ENCODE peak calls at places on chromosome 14, in five cellular contexts. One of them, this sample, is unnamed.

GRCh38 chr14:33894339-33894738 is 56.5 kb downstream of the EGLN3 start:
- DNase-seq in OCI-M1: no peak
- DNase-seq in AML-193: no peak
- DNase-seq in fibroblast of the conjunctiva: no peak
- DNase-seq in stimulated activated CD4-positive, alpha-beta T cell treated with anti-CD3 and anti-CD28 coated beads, Interleukin-2, amount 100 ng/mL, for 48 hours: no peak
- DNase-seq in this sample: no peak

GRCh38 chr14:103524002-103524785 is 1.6 kb upstream of the CKB start:
- DNase-seq in fibroblast of the conjunctiva: no peak
- DNase-seq in stimulated activated CD4-positive, alpha-beta T cell treated with anti-CD3 and anti-CD28 coated beads, Interleukin-2, amount 100 ng/mL, for 48 hours: no peak
- DNase-seq in OCI-M1: no peak
- DNase-seq in AML-193: no peak
- DNase-seq in this sample: no peak

GRCh38 chr14:52354257-52354656 is 40.1 kb downstream of the PTGER2 start:
- DNase-seq in fibroblast of the conjunctiva: no peak
- DNase-seq in stimulated activated CD4-positive, alpha-beta T cell treated with anti-CD3 and anti-CD28 coated beads, Interleukin-2, amount 100 ng/mL, for 48 hours: no peak
- DNase-seq in AML-193: no peak
- DNase-seq in OCI-M1: no peak
- DNase-seq in this sample: no peak

GRCh38 chr14:76820700-76821099 is 5.5 kb upstream of the LRRC74A start:
- DNase-seq in AML-193: no peak
- DNase-seq in fibroblast of the conjunctiva: no peak
- DNase-seq in OCI-M1: no peak
- DNase-seq in stimulated activated CD4-positive, alpha-beta T cell treated with anti-CD3 and anti-CD28 coated beads, Interleukin-2, amount 100 ng/mL, for 48 hours: no peak
- DNase-seq in this sample: no peak

GRCh38 chr14:94679106-94679819 is 67.1 kb downstream of the SERPINA3 start:
- DNase-seq in AML-193: no peak
- DNase-seq in stimulated activated CD4-positive, alpha-beta T cell treated with anti-CD3 and anti-CD28 coated beads, Interleukin-2, amount 100 ng/mL, for 48 hours: no peak
- DNase-seq in fibroblast of the conjunctiva: no peak
- DNase-seq in OCI-M1: no peak
- DNase-seq in this sample: no peak

GRCh38 chr14:53663709-53664108 is 292.9 kb downstream of the BMP4 start:
- DNase-seq in fibroblast of the conjunctiva: no peak
- DNase-seq in AML-193: no peak
- DNase-seq in stimulated activated CD4-positive, alpha-beta T cell treated with anti-CD3 and anti-CD28 coated beads, Interleukin-2, amount 100 ng/mL, for 48 hours: no peak
- DNase-seq in OCI-M1: no peak
- DNase-seq in this sample: no peak

GRCh38 chr14:101855958-101856357 is 94.4 kb downstream of the PPP2R5C start:
- DNase-seq in AML-193: no peak
- DNase-seq in OCI-M1: no peak
- DNase-seq in stimulated activated CD4-positive, alpha-beta T cell treated with anti-CD3 and anti-CD28 coated beads, Interleukin-2, amount 100 ng/mL, for 48 hours: no peak
- DNase-seq in fibroblast of the conjunctiva: no peak
- DNase-seq in this sample: no peak

GRCh38 chr14:76812093-76812421 is 625 bp downstream of the ANGEL1 start:
- DNase-seq in stimulated activated CD4-positive, alpha-beta T cell treated with anti-CD3 and anti-CD28 coated beads, Interleukin-2, amount 100 ng/mL, for 48 hours: no peak
- DNase-seq in fibroblast of the conjunctiva: no peak
- DNase-seq in AML-193: peak; percentile 1
- DNase-seq in OCI-M1: peak; percentile 34
- DNase-seq in this sample: no peak

GRCh38 chr14:77955816-77956796 is 156.2 kb downstream of the ADCK1 start:
- DNase-seq in fibroblast of the conjunctiva: no peak
- DNase-seq in OCI-M1: no peak
- DNase-seq in stimulated activated CD4-positive, alpha-beta T cell treated with anti-CD3 and anti-CD28 coated beads, Interleukin-2, amount 100 ng/mL, for 48 hours: no peak
- DNase-seq in AML-193: no peak
- DNase-seq in this sample: no peak

GRCh38 chr14:52790011-52790755 is 1.2 kb downstream of the GNPNAT1 start:
- DNase-seq in fibroblast of the conjunctiva: no peak
- DNase-seq in OCI-M1: peak; percentile 22
- DNase-seq in stimulated activated CD4-positive, alpha-beta T cell treated with anti-CD3 and anti-CD28 coated beads, Interleukin-2, amount 100 ng/mL, for 48 hours: no peak
- DNase-seq in AML-193: no peak
- DNase-seq in this sample: no peak

GRCh38 chr14:35085441-35085840 is 36.3 kb downstream of the PPP2R3C start:
- DNase-seq in OCI-M1: no peak
- DNase-seq in fibroblast of the conjunctiva: no peak
- DNase-seq in stimulated activated CD4-positive, alpha-beta T cell treated with anti-CD3 and anti-CD28 coated beads, Interleukin-2, amount 100 ng/mL, for 48 hours: no peak
- DNase-seq in AML-193: no peak
- DNase-seq in this sample: no peak

GRCh38 chr14:55974046-55974582 is 144.1 kb upstream of the PELI2 start:
- DNase-seq in stimulated activated CD4-positive, alpha-beta T cell treated with anti-CD3 and anti-CD28 coated beads, Interleukin-2, amount 100 ng/mL, for 48 hours: no peak
- DNase-seq in AML-193: no peak
- DNase-seq in fibroblast of the conjunctiva: no peak
- DNase-seq in OCI-M1: peak; percentile 33
- DNase-seq in this sample: no peak

GRCh38 chr14:51652168-51653095 is 722 bp downstream of the FRMD6 start:
- DNase-seq in OCI-M1: peak; percentile 27
- DNase-seq in stimulated activated CD4-positive, alpha-beta T cell treated with anti-CD3 and anti-CD28 coated beads, Interleukin-2, amount 100 ng/mL, for 48 hours: peak; percentile 28
- DNase-seq in AML-193: no peak
- DNase-seq in fibroblast of the conjunctiva: no peak
- DNase-seq in this sample: no peak

GRCh38 chr14:96466918-96467317 is 35.3 kb upstream of the PAPOLA start:
- DNase-seq in fibroblast of the conjunctiva: no peak
- DNase-seq in OCI-M1: no peak
- DNase-seq in AML-193: no peak
- DNase-seq in stimulated activated CD4-positive, alpha-beta T cell treated with anti-CD3 and anti-CD28 coated beads, Interleukin-2, amount 100 ng/mL, for 48 hours: no peak
- DNase-seq in this sample: no peak

GRCh38 chr14:102900631-102901571 is 21.6 kb upstream of the AMN start:
- DNase-seq in fibroblast of the conjunctiva: no peak
- DNase-seq in OCI-M1: no peak
- DNase-seq in stimulated activated CD4-positive, alpha-beta T cell treated with anti-CD3 and anti-CD28 coated beads, Interleukin-2, amount 100 ng/mL, for 48 hours: no peak
- DNase-seq in AML-193: no peak
- DNase-seq in this sample: no peak

GRCh38 chr14:36105401-36105800 is 71.1 kb downstream of the PTCSC3 start:
- DNase-seq in fibroblast of the conjunctiva: no peak
- DNase-seq in stimulated activated CD4-positive, alpha-beta T cell treated with anti-CD3 and anti-CD28 coated beads, Interleukin-2, amount 100 ng/mL, for 48 hours: no peak
- DNase-seq in OCI-M1: peak; percentile 64
- DNase-seq in AML-193: no peak
- DNase-seq in this sample: no peak

GRCh38 chr14:78327426-78328210 is 157.4 kb downstream of the NRXN3 start:
- DNase-seq in stimulated activated CD4-positive, alpha-beta T cell treated with anti-CD3 and anti-CD28 coated beads, Interleukin-2, amount 100 ng/mL, for 48 hours: no peak
- DNase-seq in OCI-M1: peak; percentile 5
- DNase-seq in fibroblast of the conjunctiva: no peak
- DNase-seq in AML-193: no peak
- DNase-seq in this sample: no peak

GRCh38 chr14:101456246-101457159 is 104.8 kb upstream of the DIO3 start:
- DNase-seq in stimulated activated CD4-positive, alpha-beta T cell treated with anti-CD3 and anti-CD28 coated beads, Interleukin-2, amount 100 ng/mL, for 48 hours: no peak
- DNase-seq in fibroblast of the conjunctiva: no peak
- DNase-seq in OCI-M1: no peak
- DNase-seq in AML-193: no peak
- DNase-seq in this sample: no peak

GRCh38 chr14:55553791-55554190 is 26.2 kb upstream of the KTN1 start:
- DNase-seq in OCI-M1: no peak
- DNase-seq in stimulated activated CD4-positive, alpha-beta T cell treated with anti-CD3 and anti-CD28 coated beads, Interleukin-2, amount 100 ng/mL, for 48 hours: no peak
- DNase-seq in fibroblast of the conjunctiva: no peak
- DNase-seq in AML-193: no peak
- DNase-seq in this sample: no peak

GRCh38 chr14:104001003-104001402 is 58.7 kb upstream of the RD3L start:
- DNase-seq in stimulated activated CD4-positive, alpha-beta T cell treated with anti-CD3 and anti-CD28 coated beads, Interleukin-2, amount 100 ng/mL, for 48 hours: no peak
- DNase-seq in fibroblast of the conjunctiva: no peak
- DNase-seq in AML-193: no peak
- DNase-seq in OCI-M1: peak; percentile 5
- DNase-seq in this sample: no peak

GRCh38 chr14:89675590-89675989 is 258.6 kb upstream of the FOXN3 start:
- DNase-seq in fibroblast of the conjunctiva: no peak
- DNase-seq in AML-193: no peak
- DNase-seq in OCI-M1: no peak
- DNase-seq in stimulated activated CD4-positive, alpha-beta T cell treated with anti-CD3 and anti-CD28 coated beads, Interleukin-2, amount 100 ng/mL, for 48 hours: no peak
- DNase-seq in this sample: no peak

GRCh38 chr14:24389266-24389855 is 9.4 kb upstream of the NYNRIN start:
- DNase-seq in AML-193: no peak
- DNase-seq in stimulated activated CD4-positive, alpha-beta T cell treated with anti-CD3 and anti-CD28 coated beads, Interleukin-2, amount 100 ng/mL, for 48 hours: no peak
- DNase-seq in fibroblast of the conjunctiva: no peak
- DNase-seq in OCI-M1: no peak
- DNase-seq in this sample: no peak

GRCh38 chr14:104545151-104545931 is 34.2 kb upstream of the C14orf180 start:
- DNase-seq in OCI-M1: no peak
- DNase-seq in AML-193: no peak
- DNase-seq in fibroblast of the conjunctiva: no peak
- DNase-seq in stimulated activated CD4-positive, alpha-beta T cell treated with anti-CD3 and anti-CD28 coated beads, Interleukin-2, amount 100 ng/mL, for 48 hours: no peak
- DNase-seq in this sample: no peak

GRCh38 chr14:31926123-31926522 is 151.0 kb upstream of the ARHGAP5 start:
- DNase-seq in stimulated activated CD4-positive, alpha-beta T cell treated with anti-CD3 and anti-CD28 coated beads, Interleukin-2, amount 100 ng/mL, for 48 hours: no peak
- DNase-seq in fibroblast of the conjunctiva: peak; percentile 17
- DNase-seq in AML-193: peak; percentile 31
- DNase-seq in OCI-M1: peak; percentile 55
- DNase-seq in this sample: no peak

GRCh38 chr14:22163051-22163450 is 426.0 kb downstream of the DAD1 start:
- DNase-seq in OCI-M1: peak; percentile 47
- DNase-seq in stimulated activated CD4-positive, alpha-beta T cell treated with anti-CD3 and anti-CD28 coated beads, Interleukin-2, amount 100 ng/mL, for 48 hours: no peak
- DNase-seq in fibroblast of the conjunctiva: no peak
- DNase-seq in AML-193: peak; percentile 27
- DNase-seq in this sample: no peak

GRCh38 chr14:94122438-94122837 is 7.0 kb downstream of the IFI27L2 start:
- DNase-seq in stimulated activated CD4-positive, alpha-beta T cell treated with anti-CD3 and anti-CD28 coated beads, Interleukin-2, amount 100 ng/mL, for 48 hours: no peak
- DNase-seq in fibroblast of the conjunctiva: no peak
- DNase-seq in AML-193: no peak
- DNase-seq in OCI-M1: no peak
- DNase-seq in this sample: no peak

GRCh38 chr14:72558721-72559120 is 335.2 kb downstream of the DPF3 start:
- DNase-seq in stimulated activated CD4-positive, alpha-beta T cell treated with anti-CD3 and anti-CD28 coated beads, Interleukin-2, amount 100 ng/mL, for 48 hours: no peak
- DNase-seq in OCI-M1: no peak
- DNase-seq in AML-193: no peak
- DNase-seq in fibroblast of the conjunctiva: peak; percentile 46
- DNase-seq in this sample: no peak

This sample was measured in SK-N-MC.